ENCODE peak calls at places on chromosomes 3 and 15, in eight cellular contexts. D, Y, R, J, K, O, S and Q are unnamed samples.
A peak's percentile ranks its signal among the peaks of the same experiment; 100 is the strongest.

GRCh38 chr15:84950570-84951111 is 31.0 kb upstream of the PDE8A start:
- DNase-seq in D (no peak), Y (no peak), R (no peak), J (no peak), K (no peak), O (no peak), S (no peak), Q (no peak)

GRCh38 chr15:60928987-60929386 is 300.1 kb downstream of the RORA start:
- DNase-seq in D (no peak), Y (peak; percentile 47), R (no peak), J (no peak), K (no peak), O (no peak), S (no peak), Q (no peak)

GRCh38 chr15:70100495-70101331 is 3.0 kb upstream of the TLE3 start:
- DNase-seq in D (peak; percentile 80), Y (peak; percentile 80), R (peak; percentile 91), J (peak; percentile 76), K (peak; percentile 56), O (no peak), S (peak; percentile 69), Q (peak; percentile 88)

GRCh38 chr15:101579766-101580165 is 72.4 kb downstream of the TM2D3 start:
- DNase-seq in D (no peak), Y (no peak), R (no peak), J (no peak), K (no peak), O (no peak), S (no peak), Q (peak; percentile 4)

GRCh38 chr3:107629556-107629955 is 106.8 kb downstream of the BBX start:
- DNase-seq in D (no peak), Y (no peak), R (peak; percentile 69), J (no peak), K (no peak), O (no peak), S (no peak), Q (peak; percentile 38)

GRCh38 chr15:72249138-72249825 is 18.3 kb upstream of the PKM start:
- DNase-seq in D (no peak), Y (no peak), R (no peak), J (no peak), K (no peak), O (no peak), S (no peak), Q (no peak)

GRCh38 chr3:129502641-129503386 is 25.6 kb upstream of the RHO start:
- DNase-seq in D (no peak), Y (no peak), R (no peak), J (no peak), K (no peak), O (no peak), S (no peak), Q (no peak)

GRCh38 chr15:44545934-44546802 is 9.2 kb downstream of the EIF3J start:
- DNase-seq in D (no peak), Y (no peak), R (no peak), J (no peak), K (no peak), O (no peak), S (peak; percentile 69), Q (peak; percentile 29)

GRCh38 chr3:147407107-147407494 is 758 bp upstream of the ZIC4 start:
- DNase-seq in D (no peak), Y (peak; percentile 65), R (no peak), J (no peak), K (no peak), O (no peak), S (no peak), Q (no peak)

GRCh38 chr3:119998166-119998565 is 96.1 kb downstream of the GSK3B start:
- DNase-seq in D (no peak), Y (no peak), R (no peak), J (no peak), K (no peak), O (no peak), S (no peak), Q (no peak)

GRCh38 chr3:5267253-5267652 is 79.7 kb downstream of the EDEM1 start:
- DNase-seq in D (no peak), Y (no peak), R (no peak), J (no peak), K (no peak), O (no peak), S (no peak), Q (no peak)

GRCh38 chr15:64633332-64633731 is 142.1 kb downstream of the RBPMS2 start:
- DNase-seq in D (no peak), Y (no peak), R (no peak), J (no peak), K (no peak), O (no peak), S (no peak), Q (no peak)

DNA sequence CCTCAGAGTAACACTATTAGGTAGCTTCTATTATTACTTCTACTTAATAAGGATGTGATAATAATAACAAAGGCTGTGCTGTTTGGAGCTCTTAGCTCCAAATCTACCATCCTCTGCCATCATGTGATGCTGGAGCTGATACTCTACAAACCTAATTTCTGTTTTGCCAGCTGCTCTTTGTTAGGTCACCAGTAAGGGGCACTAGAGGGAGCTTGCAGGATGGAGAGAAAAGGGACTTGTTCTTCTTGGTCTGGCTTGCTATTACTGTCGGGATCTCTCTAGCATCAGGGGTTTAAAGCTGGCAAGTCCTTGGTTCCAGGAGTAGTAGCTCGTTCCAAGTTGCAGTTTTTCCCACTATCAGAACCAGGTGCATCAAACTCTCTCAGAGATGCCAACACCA is 194.9 kb upstream of the KBTBD8 start:
- DNase-seq in D (no peak), Y (peak; percentile 65), R (no peak), J (no peak), K (no peak), O (no peak), S (no peak), Q (no peak)
- TF ChIP-seq CTCF in D (no peak), Y (peak; percentile 64), R (peak; percentile 23), J (no peak), K (no peak), O (peak; percentile 44), S (peak; percentile 41), Q (peak; percentile 22)

GRCh38 chr15:59794229-59794886 is 105.2 kb upstream of the BNIP2 start:
- DNase-seq in D (no peak), Y (no peak), R (no peak), J (no peak), K (no peak), O (no peak), S (no peak), Q (no peak)
- H3K4me3 ChIP-seq in D (no peak overlapping the region), Y (no peak overlapping the region), R (no peak overlapping the region), J (no peak overlapping the region), K (no peak overlapping the region), O (no peak overlapping the region), S (no peak overlapping the region), Q (no peak overlapping the region)

GRCh38 chr3:132343018-132343612 is 25.9 kb downstream of the ACP3 start:
- DNase-seq in D (no peak), Y (peak; percentile 73), R (peak; percentile 82), J (no peak), K (no peak), O (peak; percentile 42), S (peak; percentile 57), Q (peak; percentile 82)

GRCh38 chr3:132342615-132343014 is 25.4 kb downstream of the ACP3 start:
- DNase-seq in D (no peak), Y (no peak), R (no peak), J (no peak), K (no peak), O (no peak), S (no peak), Q (no peak)

GRCh38 chr3:132341746-132342145 is 24.5 kb downstream of the ACP3 start:
- DNase-seq in D (no peak), Y (no peak), R (peak; percentile 27), J (no peak), K (no peak), O (no peak), S (no peak), Q (no peak)

GRCh38 chr3:132344666-132345280 is 27.6 kb downstream of the ACP3 start:
- DNase-seq in D (no peak), Y (no peak), R (no peak), J (no peak), K (no peak), O (no peak), S (no peak), Q (no peak)

DNA sequence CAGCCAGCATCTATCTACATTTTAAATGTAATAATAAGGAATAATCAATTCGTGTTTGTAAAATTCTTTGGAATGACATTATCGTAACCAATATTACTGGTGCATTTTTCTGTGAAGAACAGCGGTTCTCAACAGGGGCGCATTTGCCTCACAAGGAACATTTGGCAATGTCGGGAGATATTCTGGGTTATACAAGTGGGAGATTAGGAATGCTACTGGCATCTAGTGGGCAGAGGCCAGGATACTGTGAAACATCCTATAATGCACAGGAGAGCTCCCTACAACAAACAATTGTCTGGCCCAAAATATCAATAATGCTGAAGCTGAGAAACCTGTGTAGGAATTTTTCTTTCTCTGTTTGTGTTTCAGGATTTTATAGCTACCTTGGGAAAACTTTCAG is 25.0 kb downstream of the ACP3 start:
- DNase-seq in D (no peak), Y (peak; percentile 31), R (peak; percentile 61), J (no peak), K (no peak), O (no peak), S (no peak), Q (peak; percentile 32)
- TF ChIP-seq CTCF in D (no peak), Y (peak; percentile 24), R (peak; percentile 41), J (no peak), K (no peak), O (no peak), S (peak; percentile 45), Q (peak; percentile 14)

GRCh38 chr3:152278674-152279427 is 10.1 kb downstream of the MBNL1 start:
- DNase-seq in D (no peak), Y (no peak), R (no peak), J (no peak), K (no peak), O (no peak), S (no peak), Q (no peak)

GRCh38 chr3:152282813-152283212 is 14.1 kb downstream of the MBNL1 start:
- DNase-seq in D (no peak), Y (no peak), R (no peak), J (no peak), K (no peak), O (no peak), S (no peak), Q (no peak)

GRCh38 chr3:152280539-152280938 is 11.8 kb downstream of the MBNL1 start:
- DNase-seq in D (no peak), Y (no peak), R (no peak), J (no peak), K (no peak), O (no peak), S (no peak), Q (no peak)

GRCh38 chr3:152279474-152279873 is 10.7 kb downstream of the MBNL1 start:
- DNase-seq in D (no peak), Y (no peak), R (no peak), J (no peak), K (no peak), O (no peak), S (no peak), Q (no peak)

DNA sequence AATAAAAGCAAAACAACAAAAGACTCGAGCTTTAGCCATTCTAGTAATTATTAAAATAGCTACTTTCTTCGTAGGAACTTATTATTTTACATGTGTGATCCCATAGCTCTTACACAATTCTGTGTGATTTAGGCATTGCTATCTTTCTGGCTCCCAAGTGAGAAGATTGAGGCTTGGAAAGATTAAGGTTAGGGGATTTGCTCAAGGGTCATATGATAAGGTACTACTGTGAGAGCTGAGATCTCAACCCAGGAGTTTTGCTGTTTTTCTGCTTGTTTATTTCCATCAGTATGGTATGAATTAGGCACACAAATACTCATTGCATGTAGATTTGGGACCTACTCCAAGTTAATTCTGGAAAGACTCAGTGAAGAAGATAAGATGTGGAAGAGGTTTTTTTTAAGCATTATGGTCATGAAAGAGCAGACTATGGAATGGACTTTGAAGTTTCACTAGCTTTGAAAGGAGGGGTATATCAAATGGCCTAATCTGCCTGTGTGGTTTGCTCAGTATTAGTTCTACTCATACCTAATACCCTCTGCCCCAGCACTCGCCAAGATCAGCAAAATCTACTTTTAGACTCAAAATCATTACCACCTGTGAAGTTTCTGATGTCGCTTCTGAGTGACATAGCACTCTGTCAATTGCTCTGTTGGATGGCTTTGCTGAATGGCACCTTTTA is 12.4 kb downstream of the MBNL1 start:
- DNase-seq in D (no peak), Y (no peak), R (peak; percentile 67), J (no peak), K (no peak), O (no peak), S (no peak), Q (peak; percentile 52)
- H3K4me3 ChIP-seq in D (no peak overlapping the region), Y (no peak overlapping the region), R (no peak overlapping the region), J (no peak overlapping the region), K (no peak overlapping the region), O (no peak overlapping the region), S (no peak overlapping the region), Q (no peak overlapping the region)